ENCODE peak calls at places on chromosomes 16 and 17, in eight cellular contexts. One of them, this sample, is unnamed.

GRCh38 chr17:81576621-81577277 is 24.6 kb upstream of the FAAP100 start:
- DNase-seq in stomach: no peak
- DNase-seq in activated CD4-positive, CD25-positive, alpha-beta regulatory T cell treated with anti-CD3 and anti-CD28 coated beads, Interleukin-2, amount 50 U/mL, for 16 hours: no peak
- DNase-seq in posterior cingulate gyrus: no peak
- DNase-seq in GDM1: no peak
- DNase-seq in T1000: peak
- DNase-seq in activated naive CD4-positive, alpha-beta T cell treated with anti-CD3 and anti-CD28 coated beads, Interleukin-2, amount 10 ng/mL, durations not matched to agents 7 days and 5 days: no peak
- DNase-seq in mesothelial cell of epicardium: no peak
- DNase-seq in this sample: peak

GRCh38 chr16:29943846-29944669 is 17.8 kb upstream of the TMEM219 start:
- DNase-seq in stomach: peak
- DNase-seq in activated CD4-positive, CD25-positive, alpha-beta regulatory T cell treated with anti-CD3 and anti-CD28 coated beads, Interleukin-2, amount 50 U/mL, for 16 hours: no peak
- DNase-seq in mesothelial cell of epicardium: no peak
- DNase-seq in activated naive CD4-positive, alpha-beta T cell treated with anti-CD3 and anti-CD28 coated beads, Interleukin-2, amount 10 ng/mL, durations not matched to agents 7 days and 5 days: no peak
- DNase-seq in GDM1: no peak
- DNase-seq in T1000: peak
- DNase-seq in posterior cingulate gyrus: no peak
- DNase-seq in this sample: peak

GRCh38 chr17:9766970-9767369 is 24.4 kb downstream of the DHRS7C start:
- DNase-seq in stomach: no peak
- DNase-seq in posterior cingulate gyrus: no peak
- DNase-seq in T1000: no peak
- DNase-seq in activated CD4-positive, CD25-positive, alpha-beta regulatory T cell treated with anti-CD3 and anti-CD28 coated beads, Interleukin-2, amount 50 U/mL, for 16 hours: no peak
- DNase-seq in mesothelial cell of epicardium: no peak
- DNase-seq in GDM1: no peak
- DNase-seq in activated naive CD4-positive, alpha-beta T cell treated with anti-CD3 and anti-CD28 coated beads, Interleukin-2, amount 10 ng/mL, durations not matched to agents 7 days and 5 days: no peak
- DNase-seq in this sample: no peak

GRCh38 chr17:67818110-67819002 is 6.9 kb upstream of the BPTF start:
- DNase-seq in stomach: no peak
- DNase-seq in posterior cingulate gyrus: no peak
- DNase-seq in GDM1: no peak
- DNase-seq in activated naive CD4-positive, alpha-beta T cell treated with anti-CD3 and anti-CD28 coated beads, Interleukin-2, amount 10 ng/mL, durations not matched to agents 7 days and 5 days: no peak
- DNase-seq in T1000: no peak
- DNase-seq in activated CD4-positive, CD25-positive, alpha-beta regulatory T cell treated with anti-CD3 and anti-CD28 coated beads, Interleukin-2, amount 50 U/mL, for 16 hours: no peak
- DNase-seq in mesothelial cell of epicardium: no peak
- DNase-seq in this sample: no peak

GRCh38 chr17:1945621-1946020 is 79.5 kb downstream of the RTN4RL1 start:
- DNase-seq in activated CD4-positive, CD25-positive, alpha-beta regulatory T cell treated with anti-CD3 and anti-CD28 coated beads, Interleukin-2, amount 50 U/mL, for 16 hours: no peak
- DNase-seq in posterior cingulate gyrus: no peak
- DNase-seq in stomach: no peak
- DNase-seq in mesothelial cell of epicardium: no peak
- DNase-seq in T1000: no peak
- DNase-seq in GDM1: no peak
- DNase-seq in activated naive CD4-positive, alpha-beta T cell treated with anti-CD3 and anti-CD28 coated beads, Interleukin-2, amount 10 ng/mL, durations not matched to agents 7 days and 5 days: no peak
- DNase-seq in this sample: no peak

GRCh38 chr17:35730400-35731005 is 936 bp upstream of the RASL10B start:
- DNase-seq in posterior cingulate gyrus: no peak
- DNase-seq in activated naive CD4-positive, alpha-beta T cell treated with anti-CD3 and anti-CD28 coated beads, Interleukin-2, amount 10 ng/mL, durations not matched to agents 7 days and 5 days: no peak
- DNase-seq in GDM1: no peak
- DNase-seq in activated CD4-positive, CD25-positive, alpha-beta regulatory T cell treated with anti-CD3 and anti-CD28 coated beads, Interleukin-2, amount 50 U/mL, for 16 hours: no peak
- DNase-seq in stomach: no peak
- DNase-seq in T1000: no peak
- DNase-seq in mesothelial cell of epicardium: no peak
- DNase-seq in this sample: no peak

GRCh38 chr16:59058261-59058660 is 324.1 kb upstream of the GOT2 start:
- DNase-seq in GDM1: no peak
- DNase-seq in stomach: no peak
- DNase-seq in activated CD4-positive, CD25-positive, alpha-beta regulatory T cell treated with anti-CD3 and anti-CD28 coated beads, Interleukin-2, amount 50 U/mL, for 16 hours: no peak
- DNase-seq in activated naive CD4-positive, alpha-beta T cell treated with anti-CD3 and anti-CD28 coated beads, Interleukin-2, amount 10 ng/mL, durations not matched to agents 7 days and 5 days: no peak
- DNase-seq in posterior cingulate gyrus: no peak
- DNase-seq in mesothelial cell of epicardium: no peak
- DNase-seq in T1000: no peak
- DNase-seq in this sample: no peak

GRCh38 chr17:76469991-76470739 is 2.8 kb downstream of the AANAT start:
- DNase-seq in mesothelial cell of epicardium: no peak
- DNase-seq in GDM1: no peak
- DNase-seq in activated naive CD4-positive, alpha-beta T cell treated with anti-CD3 and anti-CD28 coated beads, Interleukin-2, amount 10 ng/mL, durations not matched to agents 7 days and 5 days: no peak
- DNase-seq in T1000: no peak
- DNase-seq in posterior cingulate gyrus: no peak
- DNase-seq in activated CD4-positive, CD25-positive, alpha-beta regulatory T cell treated with anti-CD3 and anti-CD28 coated beads, Interleukin-2, amount 50 U/mL, for 16 hours: no peak
- DNase-seq in stomach: no peak
- DNase-seq in this sample: no peak

GRCh38 chr17:70408768-70409167 is 239.4 kb downstream of the KCNJ2 start:
- DNase-seq in mesothelial cell of epicardium: no peak
- DNase-seq in activated naive CD4-positive, alpha-beta T cell treated with anti-CD3 and anti-CD28 coated beads, Interleukin-2, amount 10 ng/mL, durations not matched to agents 7 days and 5 days: no peak
- DNase-seq in GDM1: no peak
- DNase-seq in T1000: no peak
- DNase-seq in activated CD4-positive, CD25-positive, alpha-beta regulatory T cell treated with anti-CD3 and anti-CD28 coated beads, Interleukin-2, amount 50 U/mL, for 16 hours: no peak
- DNase-seq in posterior cingulate gyrus: no peak
- DNase-seq in stomach: no peak
- DNase-seq in this sample: no peak

GRCh38 chr17:2851615-2852014 is 55.4 kb downstream of the RAP1GAP2 start:
- DNase-seq in T1000: no peak
- DNase-seq in posterior cingulate gyrus: no peak
- DNase-seq in mesothelial cell of epicardium: no peak
- DNase-seq in activated naive CD4-positive, alpha-beta T cell treated with anti-CD3 and anti-CD28 coated beads, Interleukin-2, amount 10 ng/mL, durations not matched to agents 7 days and 5 days: no peak
- DNase-seq in GDM1: no peak
- DNase-seq in activated CD4-positive, CD25-positive, alpha-beta regulatory T cell treated with anti-CD3 and anti-CD28 coated beads, Interleukin-2, amount 50 U/mL, for 16 hours: no peak
- DNase-seq in stomach: no peak
- DNase-seq in this sample: no peak

GRCh38 chr17:47264171-47264570 is 10.5 kb downstream of the ITGB3 start:
- DNase-seq in activated CD4-positive, CD25-positive, alpha-beta regulatory T cell treated with anti-CD3 and anti-CD28 coated beads, Interleukin-2, amount 50 U/mL, for 16 hours: no peak
- DNase-seq in T1000: no peak
- DNase-seq in GDM1: no peak
- DNase-seq in activated naive CD4-positive, alpha-beta T cell treated with anti-CD3 and anti-CD28 coated beads, Interleukin-2, amount 10 ng/mL, durations not matched to agents 7 days and 5 days: no peak
- DNase-seq in posterior cingulate gyrus: no peak
- DNase-seq in stomach: no peak
- DNase-seq in mesothelial cell of epicardium: no peak
- DNase-seq in this sample: no peak

GRCh38 chr16:1124291-1124690 is 28.2 kb upstream of the C1QTNF8 start:
- DNase-seq in posterior cingulate gyrus: no peak
- DNase-seq in stomach: no peak
- DNase-seq in T1000: no peak
- DNase-seq in activated naive CD4-positive, alpha-beta T cell treated with anti-CD3 and anti-CD28 coated beads, Interleukin-2, amount 10 ng/mL, durations not matched to agents 7 days and 5 days: no peak
- DNase-seq in mesothelial cell of epicardium: no peak
- DNase-seq in GDM1: no peak
- DNase-seq in activated CD4-positive, CD25-positive, alpha-beta regulatory T cell treated with anti-CD3 and anti-CD28 coated beads, Interleukin-2, amount 50 U/mL, for 16 hours: no peak
- DNase-seq in this sample: no peak

GRCh38 chr17:53353919-53354351 is 468.8 kb upstream of the KIF2B start:
- DNase-seq in activated naive CD4-positive, alpha-beta T cell treated with anti-CD3 and anti-CD28 coated beads, Interleukin-2, amount 10 ng/mL, durations not matched to agents 7 days and 5 days: no peak
- DNase-seq in activated CD4-positive, CD25-positive, alpha-beta regulatory T cell treated with anti-CD3 and anti-CD28 coated beads, Interleukin-2, amount 50 U/mL, for 16 hours: no peak
- DNase-seq in stomach: peak
- DNase-seq in posterior cingulate gyrus: peak
- DNase-seq in GDM1: no peak
- DNase-seq in mesothelial cell of epicardium: no peak
- DNase-seq in T1000: peak
- DNase-seq in this sample: peak

GRCh38 chr17:22505660-22506059 is 813.3 kb downstream of the KCNJ18 start:
- DNase-seq in T1000: no peak
- DNase-seq in activated CD4-positive, CD25-positive, alpha-beta regulatory T cell treated with anti-CD3 and anti-CD28 coated beads, Interleukin-2, amount 50 U/mL, for 16 hours: no peak
- DNase-seq in mesothelial cell of epicardium: no peak
- DNase-seq in GDM1: no peak
- DNase-seq in activated naive CD4-positive, alpha-beta T cell treated with anti-CD3 and anti-CD28 coated beads, Interleukin-2, amount 10 ng/mL, durations not matched to agents 7 days and 5 days: no peak
- DNase-seq in posterior cingulate gyrus: no peak
- DNase-seq in stomach: no peak
- DNase-seq in this sample: no peak

GRCh38 chr16:4060823-4061222 is 55.4 kb downstream of the ADCY9 start:
- DNase-seq in stomach: no peak
- DNase-seq in GDM1: no peak
- DNase-seq in mesothelial cell of epicardium: no peak
- DNase-seq in activated CD4-positive, CD25-positive, alpha-beta regulatory T cell treated with anti-CD3 and anti-CD28 coated beads, Interleukin-2, amount 50 U/mL, for 16 hours: no peak
- DNase-seq in T1000: no peak
- DNase-seq in activated naive CD4-positive, alpha-beta T cell treated with anti-CD3 and anti-CD28 coated beads, Interleukin-2, amount 10 ng/mL, durations not matched to agents 7 days and 5 days: no peak
- DNase-seq in posterior cingulate gyrus: no peak
- DNase-seq in this sample: peak

GRCh38 chr17:80414508-80414802 is 512 bp upstream of the ENDOV start:
- DNase-seq in T1000: no peak
- DNase-seq in mesothelial cell of epicardium: no peak
- DNase-seq in activated naive CD4-positive, alpha-beta T cell treated with anti-CD3 and anti-CD28 coated beads, Interleukin-2, amount 10 ng/mL, durations not matched to agents 7 days and 5 days: no peak
- DNase-seq in activated CD4-positive, CD25-positive, alpha-beta regulatory T cell treated with anti-CD3 and anti-CD28 coated beads, Interleukin-2, amount 50 U/mL, for 16 hours: no peak
- DNase-seq in posterior cingulate gyrus: no peak
- DNase-seq in stomach: no peak
- DNase-seq in GDM1: no peak
- DNase-seq in this sample: peak

GRCh38 chr17:37276475-37276874 is 99.3 kb upstream of the C17orf78 start:
- DNase-seq in activated CD4-positive, CD25-positive, alpha-beta regulatory T cell treated with anti-CD3 and anti-CD28 coated beads, Interleukin-2, amount 50 U/mL, for 16 hours: no peak
- DNase-seq in GDM1: no peak
- DNase-seq in posterior cingulate gyrus: no peak
- DNase-seq in T1000: no peak
- DNase-seq in mesothelial cell of epicardium: no peak
- DNase-seq in activated naive CD4-positive, alpha-beta T cell treated with anti-CD3 and anti-CD28 coated beads, Interleukin-2, amount 10 ng/mL, durations not matched to agents 7 days and 5 days: no peak
- DNase-seq in stomach: no peak
- DNase-seq in this sample: no peak

GRCh38 chr16:88453621-88454314 is 688 bp downstream of the ZFPM1 start:
- DNase-seq in mesothelial cell of epicardium: no peak
- DNase-seq in stomach: no peak
- DNase-seq in activated naive CD4-positive, alpha-beta T cell treated with anti-CD3 and anti-CD28 coated beads, Interleukin-2, amount 10 ng/mL, durations not matched to agents 7 days and 5 days: peak
- DNase-seq in GDM1: no peak
- DNase-seq in posterior cingulate gyrus: no peak
- DNase-seq in T1000: no peak
- DNase-seq in activated CD4-positive, CD25-positive, alpha-beta regulatory T cell treated with anti-CD3 and anti-CD28 coated beads, Interleukin-2, amount 50 U/mL, for 16 hours: no peak
- DNase-seq in this sample: no peak

GRCh38 chr17:40023590-40024292 is 8.5 kb downstream of the CSF3 start:
- DNase-seq in GDM1: no peak
- DNase-seq in activated CD4-positive, CD25-positive, alpha-beta regulatory T cell treated with anti-CD3 and anti-CD28 coated beads, Interleukin-2, amount 50 U/mL, for 16 hours: no peak
- DNase-seq in mesothelial cell of epicardium: no peak
- DNase-seq in posterior cingulate gyrus: no peak
- DNase-seq in stomach: peak
- DNase-seq in T1000: peak
- DNase-seq in activated naive CD4-positive, alpha-beta T cell treated with anti-CD3 and anti-CD28 coated beads, Interleukin-2, amount 10 ng/mL, durations not matched to agents 7 days and 5 days: no peak
- DNase-seq in this sample: peak